ENCODE peak calls at places on chromosomes 12 and 14, in ten cellular contexts. One of them, this sample, is unnamed.

GRCh38 chr12:82651489-82651888 is 35.2 kb upstream of the TMTC2 start:
- DNase-seq in A549: peak; percentile 25
- DNase-seq in body of pancreas: no peak
- DNase-seq in testis: no peak
- DNase-seq in uterus: no peak
- DNase-seq in right lobe of liver: no peak
- DNase-seq in stomach: no peak
- DNase-seq in IMR-90: no peak
- DNase-seq in erythroblast: no peak
- DNase-seq in H54: no peak
- DNase-seq in this sample: no peak

GRCh38 chr12:116346751-116347150 is 69.3 kb upstream of the MED13L start:
- DNase-seq in testis: peak; percentile 23
- DNase-seq in body of pancreas: no peak
- DNase-seq in uterus: no peak
- DNase-seq in IMR-90: peak; percentile 94
- DNase-seq in stomach: no peak
- DNase-seq in H54: peak; percentile 56
- DNase-seq in right lobe of liver: no peak
- DNase-seq in erythroblast: no peak
- DNase-seq in A549: peak; percentile 48
- DNase-seq in this sample: no peak

GRCh38 chr12:79897617-79898016 is 37.3 kb downstream of the PPP1R12A start:
- DNase-seq in uterus: no peak
- DNase-seq in H54: peak; percentile 42
- DNase-seq in IMR-90: peak; percentile 95
- DNase-seq in right lobe of liver: no peak
- DNase-seq in stomach: no peak
- DNase-seq in A549: no peak
- DNase-seq in erythroblast: no peak
- DNase-seq in testis: no peak
- DNase-seq in body of pancreas: no peak
- DNase-seq in this sample: no peak

GRCh38 chr14:77319416-77319815 is 1.3 kb downstream of the POMT2 start:
- DNase-seq in uterus: no peak
- DNase-seq in stomach: no peak
- DNase-seq in erythroblast: no peak
- DNase-seq in IMR-90: no peak
- DNase-seq in H54: no peak
- DNase-seq in right lobe of liver: no peak
- DNase-seq in A549: no peak
- DNase-seq in body of pancreas: no peak
- DNase-seq in testis: no peak
- DNase-seq in this sample: no peak

GRCh38 chr12:130933269-130933995 is 20.3 kb upstream of the ADGRD1 start:
- DNase-seq in IMR-90: no peak
- DNase-seq in right lobe of liver: no peak
- DNase-seq in A549: no peak
- DNase-seq in erythroblast: no peak
- DNase-seq in testis: no peak
- DNase-seq in stomach: no peak
- DNase-seq in body of pancreas: no peak
- DNase-seq in uterus: no peak
- DNase-seq in H54: no peak
- DNase-seq in this sample: no peak

GRCh38 chr12:68630598-68630997 is 19.9 kb downstream of the RAP1B start:
- DNase-seq in stomach: no peak
- DNase-seq in uterus: no peak
- DNase-seq in erythroblast: no peak
- DNase-seq in body of pancreas: no peak
- DNase-seq in H54: no peak
- DNase-seq in IMR-90: no peak
- DNase-seq in testis: no peak
- DNase-seq in right lobe of liver: no peak
- DNase-seq in A549: no peak
- DNase-seq in this sample: no peak

GRCh38 chr12:93954160-93955112 is 193.9 kb upstream of the PLXNC1 start:
- DNase-seq in stomach: no peak
- DNase-seq in uterus: peak; percentile 45
- DNase-seq in IMR-90: peak; percentile 19
- DNase-seq in erythroblast: no peak
- DNase-seq in A549: no peak
- DNase-seq in body of pancreas: no peak
- DNase-seq in testis: peak; percentile 47
- DNase-seq in H54: no peak
- DNase-seq in right lobe of liver: no peak
- DNase-seq in this sample: peak; percentile 14

GRCh38 chr12:52971701-52972329 is 22.9 kb downstream of the KRT18 start:
- DNase-seq in IMR-90: peak; percentile 75
- DNase-seq in stomach: no peak
- DNase-seq in right lobe of liver: no peak
- DNase-seq in A549: peak; percentile 73
- DNase-seq in body of pancreas: no peak
- DNase-seq in uterus: no peak
- DNase-seq in H54: peak; percentile 72
- DNase-seq in erythroblast: no peak
- DNase-seq in testis: no peak
- DNase-seq in this sample: no peak

GRCh38 chr12:69435644-69436043 is 34.5 kb upstream of the FRS2 start:
- DNase-seq in A549: no peak
- DNase-seq in body of pancreas: no peak
- DNase-seq in stomach: no peak
- DNase-seq in H54: no peak
- DNase-seq in testis: no peak
- DNase-seq in erythroblast: no peak
- DNase-seq in right lobe of liver: no peak
- DNase-seq in uterus: no peak
- DNase-seq in IMR-90: peak; percentile 35
- DNase-seq in this sample: no peak

GRCh38 chr12:125892276-125892675 is 827.0 kb downstream of the AACS start:
- DNase-seq in A549: no peak
- DNase-seq in erythroblast: no peak
- DNase-seq in uterus: no peak
- DNase-seq in testis: no peak
- DNase-seq in right lobe of liver: no peak
- DNase-seq in IMR-90: no peak
- DNase-seq in H54: no peak
- DNase-seq in stomach: no peak
- DNase-seq in body of pancreas: no peak
- DNase-seq in this sample: no peak

GRCh38 chr12:130337476-130338303 is at the start of gene PIWIL1:
- DNase-seq in testis: peak; percentile 86
- DNase-seq in H54: no peak
- DNase-seq in IMR-90: no peak
- DNase-seq in uterus: no peak
- DNase-seq in erythroblast: no peak
- DNase-seq in body of pancreas: peak; percentile 21
- DNase-seq in stomach: no peak
- DNase-seq in A549: no peak
- DNase-seq in right lobe of liver: no peak
- DNase-seq in this sample: no peak

GRCh38 chr14:75742867-75743266 is 81.8 kb downstream of the TTLL5 start:
- DNase-seq in testis: no peak
- DNase-seq in stomach: no peak
- DNase-seq in right lobe of liver: no peak
- DNase-seq in IMR-90: no peak
- DNase-seq in H54: no peak
- DNase-seq in body of pancreas: no peak
- DNase-seq in A549: no peak
- DNase-seq in erythroblast: no peak
- DNase-seq in uterus: no peak
- DNase-seq in this sample: no peak

GRCh38 chr14:101817511-101818001 is 56.0 kb downstream of the PPP2R5C start:
- DNase-seq in uterus: no peak
- DNase-seq in stomach: no peak
- DNase-seq in testis: no peak
- DNase-seq in right lobe of liver: no peak
- DNase-seq in IMR-90: no peak
- DNase-seq in A549: no peak
- DNase-seq in H54: no peak
- DNase-seq in body of pancreas: no peak
- DNase-seq in erythroblast: peak; percentile 37
- DNase-seq in this sample: no peak

GRCh38 chr12:25904442-25904841 is 54.0 kb upstream of the RASSF8 start:
- DNase-seq in stomach: no peak
- DNase-seq in uterus: no peak
- DNase-seq in right lobe of liver: no peak
- DNase-seq in IMR-90: peak; percentile 39
- DNase-seq in H54: no peak
- DNase-seq in testis: no peak
- DNase-seq in A549: no peak
- DNase-seq in erythroblast: no peak
- DNase-seq in body of pancreas: no peak
- DNase-seq in this sample: no peak

GRCh38 chr14:73696466-73697390 is 17.5 kb downstream of the PNMA1 start:
- DNase-seq in right lobe of liver: no peak
- DNase-seq in stomach: no peak
- DNase-seq in A549: peak; percentile 45
- DNase-seq in body of pancreas: no peak
- DNase-seq in H54: no peak
- DNase-seq in erythroblast: peak; percentile 67
- DNase-seq in IMR-90: peak; percentile 84
- DNase-seq in uterus: no peak
- DNase-seq in testis: no peak
- DNase-seq in this sample: no peak

DNA sequence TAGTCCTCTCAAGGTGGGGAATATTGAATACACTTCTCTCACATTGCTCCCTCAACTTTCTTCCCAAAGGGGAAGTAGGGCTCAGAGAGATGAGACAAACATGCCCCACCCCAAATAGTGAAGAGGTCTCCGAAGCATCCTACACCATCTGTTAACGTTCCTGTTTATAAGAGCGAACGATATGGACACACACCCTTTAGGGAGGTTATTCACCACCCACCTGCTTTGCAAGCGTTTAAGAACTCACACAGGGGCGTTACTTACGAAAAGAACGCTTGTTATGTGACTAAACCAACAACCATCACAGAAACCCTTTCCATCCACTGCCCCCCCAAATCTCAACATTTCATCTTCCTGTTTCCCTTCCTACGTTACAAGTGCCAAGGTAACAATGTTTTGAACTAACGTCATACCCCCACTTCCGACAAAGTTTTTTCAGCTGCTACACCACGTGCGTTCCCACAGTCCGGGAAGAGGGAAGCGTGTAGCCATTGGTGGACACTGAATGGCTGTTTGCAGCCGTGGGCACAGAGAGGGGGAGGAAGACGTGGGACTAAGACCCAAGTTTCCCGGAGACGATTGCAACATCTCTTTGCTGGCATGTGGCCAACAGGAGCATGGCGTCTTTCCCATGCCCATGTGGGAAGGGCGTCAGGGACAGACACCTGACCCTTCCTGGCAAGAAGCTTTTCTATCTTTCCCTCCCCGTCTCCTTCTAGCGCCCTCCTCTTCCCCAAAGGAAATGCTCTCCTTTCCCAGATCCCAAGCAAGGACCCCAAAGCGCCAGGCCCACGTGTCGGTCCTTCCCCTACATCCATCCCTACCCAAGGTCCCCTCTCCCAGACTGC is 1.2 kb downstream of the YBX3 start:
- DNase-seq in testis: peak; percentile 95
- DNase-seq in stomach: peak; percentile 81
- DNase-seq in erythroblast: peak; percentile 78
- DNase-seq in right lobe of liver: peak; percentile 75
- DNase-seq in uterus: peak; percentile 93
- DNase-seq in H54: peak; percentile 68
- DNase-seq in A549: peak; percentile 78
- DNase-seq in body of pancreas: peak; percentile 98
- DNase-seq in IMR-90: peak; percentile 99
- DNase-seq in this sample: peak; percentile 99
- TF ChIP-seq POLR2A in testis: no peak
- TF ChIP-seq POLR2A in stomach: no peak
- TF ChIP-seq POLR2A in erythroblast: peak; percentile 43
- TF ChIP-seq POLR2A in right lobe of liver: no peak
- TF ChIP-seq POLR2A in uterus: peak; percentile 51
- TF ChIP-seq POLR2A in H54: peak; percentile 8
- TF ChIP-seq POLR2A in A549: peak; percentile 24
- TF ChIP-seq POLR2A in body of pancreas: peak; percentile 49
- TF ChIP-seq POLR2A in IMR-90: peak; percentile 84
- TF ChIP-seq POLR2A in this sample: peak; percentile 72

GRCh38 chr12:65609359-65609771 is 214.9 kb upstream of the HMGA2 start:
- DNase-seq in stomach: no peak
- DNase-seq in erythroblast: no peak
- DNase-seq in uterus: no peak
- DNase-seq in testis: no peak
- DNase-seq in A549: no peak
- DNase-seq in H54: no peak
- DNase-seq in right lobe of liver: no peak
- DNase-seq in body of pancreas: no peak
- DNase-seq in IMR-90: peak; percentile 93
- DNase-seq in this sample: no peak
- TF ChIP-seq POLR2A in stomach: no peak
- TF ChIP-seq POLR2A in erythroblast: no peak
- TF ChIP-seq POLR2A in uterus: no peak
- TF ChIP-seq POLR2A in testis: no peak
- TF ChIP-seq POLR2A in A549: no peak
- TF ChIP-seq POLR2A in H54: no peak
- TF ChIP-seq POLR2A in right lobe of liver: no peak
- TF ChIP-seq POLR2A in body of pancreas: no peak
- TF ChIP-seq POLR2A in IMR-90: no peak
- TF ChIP-seq POLR2A in this sample: no peak

GRCh38 chr14:90256354-90257131 is at the start of gene PSMC1:
- DNase-seq in H54: peak; percentile 98
- DNase-seq in uterus: peak; percentile 89
- DNase-seq in erythroblast: peak; percentile 95
- DNase-seq in testis: peak; percentile 95
- DNase-seq in stomach: peak; percentile 91
- DNase-seq in body of pancreas: peak; percentile 90
- DNase-seq in IMR-90: peak; percentile 97
- DNase-seq in right lobe of liver: peak; percentile 93
- DNase-seq in A549: peak; percentile 83
- DNase-seq in this sample: peak; percentile 87
- TF ChIP-seq POLR2A in H54: peak; percentile 84
- TF ChIP-seq POLR2A in uterus: no peak
- TF ChIP-seq POLR2A in erythroblast: peak; percentile 80
- TF ChIP-seq POLR2A in testis: no peak
- TF ChIP-seq POLR2A in stomach: no peak
- TF ChIP-seq POLR2A in body of pancreas: peak; percentile 19
- TF ChIP-seq POLR2A in IMR-90: peak; percentile 94
- TF ChIP-seq POLR2A in right lobe of liver: peak; percentile 55
- TF ChIP-seq POLR2A in A549: peak; percentile 69
- TF ChIP-seq POLR2A in this sample: peak; percentile 80

GRCh38 chr12:6914246-6914947 is at the start of gene ENO2:
- DNase-seq in right lobe of liver: no peak
- DNase-seq in erythroblast: peak; percentile 87
- DNase-seq in IMR-90: peak; percentile 63
- DNase-seq in testis: peak; percentile 71
- DNase-seq in H54: no peak
- DNase-seq in body of pancreas: no peak
- DNase-seq in A549: peak; percentile 79
- DNase-seq in stomach: peak; percentile 68
- DNase-seq in uterus: peak; percentile 83
- DNase-seq in this sample: peak; percentile 56
- TF ChIP-seq POLR2A in right lobe of liver: no peak
- TF ChIP-seq POLR2A in erythroblast: peak; percentile 33
- TF ChIP-seq POLR2A in IMR-90: no peak
- TF ChIP-seq POLR2A in testis: no peak
- TF ChIP-seq POLR2A in H54: no peak
- TF ChIP-seq POLR2A in body of pancreas: no peak
- TF ChIP-seq POLR2A in A549: peak; percentile 39
- TF ChIP-seq POLR2A in stomach: no peak
- TF ChIP-seq POLR2A in uterus: no peak
- TF ChIP-seq POLR2A in this sample: peak; percentile 14